ENCODE peak calls at places on chromosomes 5 and 9, in six cellular contexts. One of them, this sample, is unnamed.

GRCh38 chr9:125631391-125632085 is 75.5 kb downstream of the MAPKAP1 start:
- DNase-seq in Panc1: peak; percentile 24
- DNase-seq in pons: peak; percentile 65
- DNase-seq in fibroblast of mammary gland: peak; percentile 68
- DNase-seq in AG08396: peak; percentile 73
- DNase-seq in cardiac muscle cell: peak; percentile 60
- DNase-seq in this sample: no peak

GRCh38 chr5:180209137-180209581 is at the start of gene RASGEF1C:
- DNase-seq in fibroblast of mammary gland: peak; percentile 40
- DNase-seq in cardiac muscle cell: peak; percentile 90
- DNase-seq in Panc1: no peak
- DNase-seq in pons: no peak
- DNase-seq in AG08396: peak; percentile 95
- DNase-seq in this sample: peak; percentile 19

GRCh38 chr5:1508679-1509290 is 15.0 kb downstream of the LPCAT1 start:
- DNase-seq in cardiac muscle cell: no peak
- DNase-seq in pons: no peak
- DNase-seq in Panc1: no peak
- DNase-seq in AG08396: no peak
- DNase-seq in fibroblast of mammary gland: no peak
- DNase-seq in this sample: no peak

GRCh38 chr5:132001647-132002561 is 9.6 kb downstream of the ACSL6 start:
- DNase-seq in cardiac muscle cell: peak; percentile 66
- DNase-seq in Panc1: no peak
- DNase-seq in fibroblast of mammary gland: no peak
- DNase-seq in AG08396: peak; percentile 54
- DNase-seq in pons: no peak
- DNase-seq in this sample: peak; percentile 47

GRCh38 chr9:131837316-131837715 is 97.4 kb upstream of the RAPGEF1 start:
- DNase-seq in fibroblast of mammary gland: no peak
- DNase-seq in pons: no peak
- DNase-seq in cardiac muscle cell: peak; percentile 44
- DNase-seq in Panc1: no peak
- DNase-seq in AG08396: no peak
- DNase-seq in this sample: no peak

GRCh38 chr9:110994771-110995241 is 43.5 kb downstream of the LPAR1 start:
- DNase-seq in AG08396: no peak
- DNase-seq in fibroblast of mammary gland: peak; percentile 87
- DNase-seq in cardiac muscle cell: no peak
- DNase-seq in pons: peak; percentile 88
- DNase-seq in Panc1: no peak
- DNase-seq in this sample: no peak

GRCh38 chr5:36150676-36151433 is 832 bp downstream of the LMBRD2 start:
- DNase-seq in cardiac muscle cell: peak; percentile 78
- DNase-seq in fibroblast of mammary gland: peak; percentile 59
- DNase-seq in AG08396: peak; percentile 46
- DNase-seq in Panc1: peak; percentile 22
- DNase-seq in pons: peak; percentile 32
- DNase-seq in this sample: peak; percentile 19

GRCh38 chr9:36163049-36163839 is 5.9 kb upstream of the CCIN start:
- DNase-seq in AG08396: peak; percentile 25
- DNase-seq in cardiac muscle cell: peak; percentile 89
- DNase-seq in fibroblast of mammary gland: peak; percentile 84
- DNase-seq in Panc1: no peak
- DNase-seq in pons: no peak
- DNase-seq in this sample: no peak

GRCh38 chr9:71984388-71985069 is 73.1 kb downstream of the C9orf85 start:
- DNase-seq in AG08396: peak; percentile 86
- DNase-seq in fibroblast of mammary gland: peak; percentile 63
- DNase-seq in pons: no peak
- DNase-seq in cardiac muscle cell: peak; percentile 30
- DNase-seq in Panc1: no peak
- DNase-seq in this sample: no peak